ENCODE peak calls at places on chromosomes 13 and 19, in nine cellular contexts. Z is colonic mucosa; V is right lobe of liver; Y is effector memory CD4-positive, alpha-beta T cell; G is endothelial cell of umbilical vein; N is left lung; E is breast epithelium; S is neural progenitor cell; T is SJCRH30. L is an unnamed sample.

GRCh38 chr19:38224014-38224862 is at the start of gene DPF1:
- DNase-seq in T (peak; percentile 94), V (no peak), Z (no peak), Y (peak; percentile 15), E (no peak), S (peak; percentile 93), G (peak; percentile 61), N (no peak), L (no peak)

GRCh38 chr19:2353895-2354592 is 6.0 kb upstream of the TMPRSS9 start:
- DNase-seq in E (no peak), N (no peak), Z (no peak), Y (no peak), T (no peak), S (no peak), G (no peak), V (no peak), L (no peak)

GRCh38 chr13:20703785-20704458 is 423 bp downstream of the IL17D start:
- DNase-seq in V (peak; percentile 79), N (peak; percentile 83), T (peak; percentile 81), S (peak; percentile 94), Z (peak; percentile 86), Y (peak; percentile 62), E (peak; percentile 47), G (peak; percentile 66), L (peak; percentile 94)

GRCh38 chr13:26721251-26721939 is 39.2 kb downstream of the GPR12 start:
- DNase-seq in N (no peak), E (no peak), Y (no peak), S (no peak), V (no peak), T (no peak), G (no peak), Z (no peak), L (peak; percentile 61)

GRCh38 chr13:111403266-111403665 is 82.8 kb downstream of the TEX29 start:
- DNase-seq in Y (no peak), Z (no peak), E (no peak), V (no peak), N (no peak), G (no peak), S (no peak), T (no peak), L (peak; percentile 22)

GRCh38 chr13:98445340-98446233 is 131.3 kb downstream of the STK24 start:
- DNase-seq in Z (peak; percentile 72), E (peak; percentile 50), N (peak; percentile 52), T (peak; percentile 64), S (peak; percentile 85), V (peak; percentile 74), G (peak; percentile 64), Y (peak; percentile 61), L (peak; percentile 83)

GRCh38 chr19:21092107-21092506 is 10.1 kb downstream of the ZNF714 start:
- DNase-seq in S (no peak), N (no peak), T (peak; percentile 72), Z (no peak), V (no peak), E (no peak), G (no peak), Y (no peak), L (no peak)

GRCh38 chr13:77330009-77330471 is 3.1 kb upstream of the MYCBP2 start:
- DNase-seq in N (no peak), V (no peak), S (no peak), G (peak; percentile 75), T (no peak), Y (no peak), E (no peak), Z (no peak), L (no peak)

GRCh38 chr13:20191902-20192469 is 752 bp downstream of the GJB2 start:
- DNase-seq in G (no peak), V (peak; percentile 63), S (peak; percentile 76), T (no peak), Y (no peak), E (no peak), N (no peak), Z (peak; percentile 75), L (no peak)

GRCh38 chr19:42284066-42284501 is 15.0 kb downstream of the CIC start:
- DNase-seq in Y (peak; percentile 79), T (peak; percentile 80), E (peak; percentile 65), N (peak; percentile 79), V (peak; percentile 86), S (peak; percentile 88), Z (peak; percentile 72), G (peak; percentile 51), L (peak; percentile 94)

GRCh38 chr19:6402834-6403608 is 10.1 kb upstream of the GTF2F1 start:
- DNase-seq in S (peak; percentile 23), N (no peak), V (no peak), Z (peak; percentile 89), T (no peak), E (no peak), G (peak; percentile 45), Y (no peak), L (no peak)

GRCh38 chr19:3094638-3095374 is 644 bp downstream of the GNA11 start:
- DNase-seq in S (peak; percentile 56), T (peak; percentile 41), G (no peak), Z (no peak), E (no peak), N (no peak), V (peak; percentile 60), Y (no peak), L (peak; percentile 68)

GRCh38 chr19:46983097-46983496 is 36.5 kb upstream of the NPAS1 start:
- DNase-seq in E (no peak), N (no peak), T (no peak), S (no peak), V (no peak), Y (no peak), Z (no peak), G (no peak), L (no peak)

GRCh38 chr19:52391135-52391534 is 6.5 kb upstream of the ZNF528 start:
- DNase-seq in T (no peak), Y (no peak), E (no peak), Z (no peak), N (no peak), S (no peak), V (no peak), G (no peak), L (no peak)
- H3K9me3 ChIP-seq in T (peaks cover 7% of the 10 kb centered on the region), Y (peaks cover 32% of the 10 kb centered on the region), E (peaks cover 83% of the 10 kb centered on the region), Z (no peaks in the 10 kb centered on the region), N (peaks cover 3% of the 10 kb centered on the region), S (no peaks in the 10 kb centered on the region), V (peaks cover 8% of the 10 kb centered on the region), G (no peaks in the 10 kb centered on the region), L (peaks cover 36% of the 10 kb centered on the region)

DNA sequence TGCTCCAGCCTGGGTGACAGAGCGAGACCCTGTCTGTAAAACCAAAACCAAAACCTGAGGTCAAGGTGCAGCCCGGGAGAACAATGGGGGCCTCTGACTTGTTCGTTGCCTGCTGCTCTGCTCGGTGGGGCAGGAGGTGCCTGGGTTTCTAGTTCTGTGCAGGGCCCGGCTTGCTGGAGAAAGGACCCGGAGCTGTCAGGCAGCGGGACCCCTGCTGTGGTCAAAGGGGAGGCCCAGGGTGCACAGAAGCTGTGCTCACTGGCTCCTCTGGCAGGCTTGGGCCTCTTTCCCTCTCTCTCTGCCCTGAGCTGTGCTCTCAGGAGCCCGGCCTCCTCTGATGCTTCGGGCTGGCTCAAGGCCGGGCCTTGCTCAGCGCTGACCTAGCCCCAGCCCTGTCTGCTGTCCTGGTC is 3.5 kb downstream of the LRP3 start:
- DNase-seq in Z (no peak), E (no peak), G (no peak), V (no peak), T (no peak), S (no peak), Y (no peak), N (no peak), L (no peak)
- H3K27ac ChIP-seq in Z (no peak overlapping the region), E (no peak overlapping the region), G (no peak overlapping the region), V (no peak overlapping the region), T (no peak overlapping the region), S (no peak overlapping the region), Y (no peak overlapping the region), N (no peak overlapping the region), L (no peak overlapping the region)

DNA sequence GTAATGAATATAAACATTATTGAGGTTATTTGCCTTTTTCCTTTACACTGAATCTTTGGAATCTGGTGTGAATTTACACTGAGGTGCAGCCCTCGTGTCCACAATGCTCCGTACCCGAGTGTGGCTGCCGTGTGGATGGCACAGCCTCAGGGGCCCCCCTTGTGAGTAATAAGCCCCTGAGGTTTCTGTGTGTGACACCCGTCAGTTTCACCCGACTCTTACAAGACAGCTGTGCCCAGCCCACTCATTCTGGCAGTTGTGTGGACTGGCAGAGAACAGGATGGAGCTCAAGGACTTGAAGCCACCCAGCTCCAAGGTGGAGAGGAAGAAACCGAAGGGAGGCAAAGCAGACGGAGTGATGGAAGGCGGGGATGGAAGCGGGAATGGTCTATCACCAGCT is 7.8 kb downstream of the PROZ start:
- DNase-seq in S (no peak), Y (no peak), V (no peak), Z (no peak), G (no peak), N (no peak), E (no peak), T (no peak), L (no peak)
- H3K27me3 ChIP-seq in S (peaks cover 16% of the 10 kb centered on the region), Y (no peaks in the 10 kb centered on the region), V (no peaks in the 10 kb centered on the region), Z (no peaks in the 10 kb centered on the region), G (peaks cover 2% of the 10 kb centered on the region), N (peaks cover 19% of the 10 kb centered on the region), E (peaks cover 12% of the 10 kb centered on the region), T (no peaks in the 10 kb centered on the region), L (peaks cover 7% of the 10 kb centered on the region)

GRCh38 chr19:57712222-57712621 is 3.2 kb upstream of the ZNF154 start:
- DNase-seq in E (no peak), N (no peak), V (no peak), S (no peak), G (no peak), T (no peak), Y (no peak), Z (no peak), L (no peak)
- H3K9me3 ChIP-seq in E (peaks cover 82% of the 10 kb centered on the region), N (no peaks in the 10 kb centered on the region), V (no peaks in the 10 kb centered on the region), S (no peaks in the 10 kb centered on the region), G (no peaks in the 10 kb centered on the region), T (no peaks in the 10 kb centered on the region), Y (peaks cover 21% of the 10 kb centered on the region), Z (no peaks in the 10 kb centered on the region), L (peaks cover 13% of the 10 kb centered on the region)

GRCh38 chr19:45825917-45826893 is 11.1 kb upstream of the RSPH6A start:
- DNase-seq in Z (no peak), E (no peak), N (no peak), G (no peak), T (no peak), Y (no peak), V (no peak), S (no peak), L (no peak)

GRCh38 chr19:45828945-45829344 is 13.8 kb upstream of the RSPH6A start:
- DNase-seq in N (no peak), Y (no peak), G (no peak), Z (no peak), E (no peak), V (no peak), S (no peak), T (no peak), L (peak; percentile 62)

GRCh38 chr19:45826934-45827333 is 11.8 kb upstream of the RSPH6A start:
- DNase-seq in N (no peak), T (no peak), Z (no peak), V (no peak), S (no peak), E (no peak), G (no peak), Y (no peak), L (no peak)

GRCh38 chr19:45828523-45828922 is 13.4 kb upstream of the RSPH6A start:
- DNase-seq in G (no peak), Z (no peak), V (no peak), S (no peak), E (no peak), N (no peak), Y (no peak), T (no peak), L (no peak)

GRCh38 chr19:45827459-45828093 is 12.5 kb upstream of the RSPH6A start:
- DNase-seq in G (no peak), S (no peak), Y (no peak), E (no peak), V (no peak), Z (no peak), N (no peak), T (no peak), L (no peak)
- H3K27ac ChIP-seq in G (no peak overlapping the region), S (no peak overlapping the region), Y (no peak overlapping the region), E (no peak overlapping the region), V (no peak overlapping the region), Z (no peak overlapping the region), N (no peak overlapping the region), T (no peak overlapping the region), L (no peak overlapping the region)